ENCODE peak calls at places on chromosomes 6 and 20, in seven cellular contexts. V, L, G, U, N, Z and O are unnamed samples.
A peak's percentile ranks its signal among the peaks of the same experiment; 100 is the strongest.

GRCh38 chr6:56798163-56798562 is 155.5 kb upstream of the DST start:
- DNase-seq in G (no peak), U (no peak), N (no peak), Z (no peak), V (no peak), L (peak; percentile 96), O (no peak)

GRCh38 chr20:9363673-9364072 is 150.7 kb upstream of the LAMP5 start:
- DNase-seq in L (no peak), N (no peak), V (no peak), G (no peak), U (no peak), Z (no peak), O (no peak)

GRCh38 chr20:57708694-57709673 is 831 bp downstream of the PMEPA1 start:
- DNase-seq in U (peak; percentile 66), V (no peak), Z (no peak), G (peak; percentile 39), L (peak; percentile 29), N (peak; percentile 57), O (no peak)

GRCh38 chr20:5080384-5080877 is 39.3 kb downstream of the PCNA start:
- DNase-seq in N (peak; percentile 78), U (peak; percentile 89), V (peak; percentile 40), L (peak; percentile 66), Z (no peak), G (no peak), O (no peak)

GRCh38 chr20:48052492-48052870 is 267.2 kb upstream of the SULF2 start:
- DNase-seq in Z (no peak), U (no peak), N (no peak), V (no peak), L (peak; percentile 85), G (no peak), O (no peak)

GRCh38 chr20:62698231-62698630 is 10.4 kb upstream of the NTSR1 start:
- DNase-seq in U (peak; percentile 32), G (no peak), Z (no peak), V (no peak), L (no peak), N (no peak), O (no peak)

GRCh38 chr20:32522775-32523612 is 62.1 kb downstream of the NOL4L start:
- DNase-seq in G (no peak), L (peak; percentile 60), U (peak; percentile 18), V (no peak), Z (no peak), N (no peak), O (no peak)

GRCh38 chr6:55868910-55869479 is 6.4 kb downstream of the BMP5 start:
- DNase-seq in U (no peak), G (peak; percentile 18), V (no peak), L (no peak), Z (no peak), N (no peak), O (no peak)

GRCh38 chr6:81031429-81031828 is 721.1 kb downstream of the TENT5A start:
- DNase-seq in Z (no peak), N (no peak), V (no peak), U (no peak), L (peak; percentile 14), G (no peak), O (no peak)